ENCODE peak calls at places on chromosome 4, in seven cellular contexts. C, B, M, S, W, Q and L are unnamed samples.

GRCh38 chr4:76306882-76307669 is 543 bp downstream of the STBD1 start:
- DNase-seq in C (peak; percentile 27), B (peak; percentile 21), M (no peak), S (peak; percentile 87), W (peak; percentile 70), Q (peak; percentile 67), L (peak; percentile 69)

GRCh38 chr4:8740666-8741395 is 130.8 kb downstream of the HMX1 start:
- DNase-seq in C (no peak), B (no peak), M (no peak), S (no peak), W (no peak), Q (no peak), L (no peak)

GRCh38 chr4:144782345-144782744 is 136.4 kb downstream of the HHIP start:
- DNase-seq in C (no peak), B (no peak), M (no peak), S (no peak), W (no peak), Q (no peak), L (no peak)

GRCh38 chr4:112765317-112765989 is 128.5 kb downstream of the LARP7 start:
- DNase-seq in C (peak; percentile 36), B (peak; percentile 12), M (no peak), S (peak; percentile 27), W (peak; percentile 11), Q (peak; percentile 27), L (peak; percentile 66)

GRCh38 chr4:185145572-185145971 is 2.5 kb downstream of the SLC25A4 start:
- DNase-seq in C (no peak), B (no peak), M (no peak), S (no peak), W (no peak), Q (no peak), L (no peak)

GRCh38 chr4:54840992-54841768 is 183.4 kb downstream of the KIT start:
- DNase-seq in C (no peak), B (no peak), M (no peak), S (peak; percentile 71), W (peak; percentile 25), Q (no peak), L (peak; percentile 50)

GRCh38 chr4:152500798-152501434 is 35.0 kb downstream of the FBXW7 start:
- DNase-seq in C (peak; percentile 76), B (peak; percentile 90), M (no peak), S (peak; percentile 60), W (peak; percentile 83), Q (peak; percentile 52), L (peak; percentile 84)

GRCh38 chr4:42656736-42656985 is 244 bp downstream of the ATP8A1 start:
- DNase-seq in C (no peak), B (no peak), M (no peak), S (no peak), W (no peak), Q (no peak), L (no peak)

GRCh38 chr4:115945026-115945425 is 831.6 kb upstream of the NDST4 start:
- DNase-seq in C (peak; percentile 7), B (no peak), M (no peak), S (no peak), W (no peak), Q (no peak), L (peak; percentile 48)